ENCODE peak calls at places on chromosomes 7 and 10, in four cellular contexts. E, X, D and L are unnamed samples.
A peak's percentile ranks its signal among the peaks of the same experiment; 100 is the strongest.

GRCh38 chr7:90816511-90817142 is 220.5 kb downstream of the CDK14 start:
- DNase-seq in E (peak; percentile 33), D (peak; percentile 98), X (no peak), L (no peak)

GRCh38 chr7:155178096-155178495 is 108.0 kb downstream of the HTR5A start:
- DNase-seq in D (no peak), E (no peak), X (no peak), L (no peak)

GRCh38 chr7:103888603-103889153 is 100.8 kb downstream of the RELN start:
- DNase-seq in E (no peak), D (no peak), X (no peak), L (no peak)

GRCh38 chr10:23395017-23395416 is 43.9 kb upstream of the OTUD1 start:
- DNase-seq in E (no peak), X (no peak), D (no peak), L (no peak)

GRCh38 chr10:9762966-9763656 is 1254.6 kb upstream of the CELF2 start:
- DNase-seq in X (no peak), D (no peak), E (no peak), L (no peak)

GRCh38 chr10:37856881-37857286 is 526 bp downstream of the ZNF248 start:
- DNase-seq in X (peak; percentile 71), E (no peak), D (no peak), L (peak; percentile 26)

GRCh38 chr7:37198906-37199485 is 249.7 kb downstream of the ELMO1 start:
- DNase-seq in D (peak; percentile 74), E (peak; percentile 69), X (peak; percentile 87), L (peak; percentile 66)

GRCh38 chr10:110834622-110835219 is 37.0 kb upstream of the PDCD4 start:
- DNase-seq in E (no peak), D (no peak), X (peak; percentile 65), L (no peak)